ENCODE peak calls at places on chromosome 11, in five cellular contexts. Q, P, N, S and E are unnamed samples.

GRCh38 chr11:128628343-128628673 is 41.0 kb upstream of the ETS1 start:
- DNase-seq in N (no peak), S (no peak), P (no peak), Q (no peak), E (no peak)

GRCh38 chr11:4522339-4522738 is 22.7 kb upstream of the OR52M1 start:
- DNase-seq in Q (no peak), P (no peak), S (no peak), N (no peak), E (no peak)

GRCh38 chr11:110972640-110973039 is 260.4 kb upstream of the ARHGAP20 start:
- DNase-seq in P (no peak), S (no peak), Q (no peak), N (no peak), E (no peak)

GRCh38 chr11:44530413-44531115 is 34.9 kb upstream of the CD82 start:
- DNase-seq in Q (no peak), S (no peak), N (no peak), P (no peak), E (no peak)

GRCh38 chr11:43573233-43573632 is 107.3 kb upstream of the HSD17B12 start:
- DNase-seq in Q (peak; percentile 70), N (peak; percentile 43), P (no peak), S (peak; percentile 16), E (no peak)

GRCh38 chr11:76768091-76769047 is 14.8 kb upstream of the TSKU start:
- DNase-seq in P (no peak), Q (no peak), S (no peak), N (peak; percentile 72), E (no peak)

GRCh38 chr11:63931876-63932275 is 6.9 kb upstream of the NAA40 start:
- DNase-seq in Q (no peak), P (no peak), S (no peak), N (no peak), E (no peak)

GRCh38 chr11:60482361-60482760 is 10.2 kb upstream of the MS4A12 start:
- DNase-seq in N (no peak), P (no peak), S (no peak), Q (no peak), E (no peak)

GRCh38 chr11:97202613-97203292 is 812.9 kb downstream of the JRKL start:
- DNase-seq in P (no peak), S (no peak), N (no peak), Q (peak; percentile 55), E (no peak)

GRCh38 chr11:6350070-6350469 is 29.8 kb upstream of the CAVIN3 start:
- DNase-seq in N (no peak), P (no peak), Q (no peak), S (no peak), E (no peak)

GRCh38 chr11:23013509-23013908 is 153.2 kb upstream of the CCDC179 start:
- DNase-seq in P (no peak), S (no peak), Q (no peak), N (no peak), E (no peak)
- H3K4me3 ChIP-seq in P (no peak overlapping the region), S (no peak overlapping the region), Q (no peak overlapping the region), N (no peak overlapping the region), E (no peak overlapping the region)

DNA sequence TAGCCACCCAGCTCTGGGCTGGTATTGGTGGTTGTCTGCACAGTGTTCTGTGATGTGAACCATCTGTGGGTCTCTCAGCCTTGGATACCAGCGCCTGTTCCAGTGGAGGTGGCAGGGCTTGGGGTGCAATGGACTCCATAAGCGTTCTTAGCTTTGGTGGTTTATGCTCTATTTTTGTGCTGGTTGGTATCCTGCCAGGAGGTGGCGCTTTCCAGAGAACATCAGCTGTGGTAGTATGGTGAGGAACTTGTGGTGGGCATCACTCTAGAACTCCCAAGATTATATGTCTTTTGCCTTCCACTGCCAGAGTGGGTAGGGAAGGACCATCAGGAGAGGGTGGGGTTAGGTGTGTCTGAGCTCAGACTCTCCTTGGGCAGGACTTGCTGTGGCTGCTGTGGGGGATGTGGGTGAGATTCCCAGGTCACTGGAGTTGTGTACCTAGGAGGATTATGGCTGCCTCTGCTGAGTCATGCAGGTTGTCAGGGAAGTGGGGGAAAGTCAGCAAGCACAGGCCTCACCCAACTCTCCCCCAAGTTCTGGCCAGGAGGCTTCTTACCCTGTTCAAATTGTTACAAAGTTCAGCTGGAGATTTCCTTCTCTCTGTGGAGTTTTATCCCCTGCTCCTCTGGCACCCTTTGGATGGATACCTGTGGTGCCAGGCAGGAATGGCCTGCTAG is 47.2 kb downstream of the MRGPRX2 start:
- DNase-seq in S (no peak), Q (peak; percentile 59), N (no peak), P (no peak), E (no peak)
- TF ChIP-seq CTCF in S (peak; percentile 63), Q (peak; percentile 71), N (no peak), P (no peak), E (no peak)

DNA sequence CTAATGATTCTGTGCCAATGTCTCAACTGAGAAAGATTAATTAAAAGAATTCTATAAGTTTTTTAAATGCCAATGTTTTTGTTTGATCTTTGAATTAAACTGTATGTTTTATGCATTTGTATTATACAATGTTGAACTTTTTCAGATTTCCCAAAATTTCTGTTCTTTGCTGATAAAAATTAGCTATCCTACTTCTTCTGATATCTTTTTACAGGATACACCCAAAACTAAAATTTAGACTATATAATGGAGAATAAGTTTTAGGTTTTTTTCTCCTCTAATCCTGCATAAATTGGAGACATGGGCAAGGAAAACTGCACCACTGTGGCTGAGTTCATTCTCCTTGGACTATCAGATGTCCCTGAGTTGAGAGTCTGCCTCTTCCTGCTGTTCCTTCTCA is at the start of gene OR5L2:
- DNase-seq in S (no peak), N (no peak), P (no peak), Q (no peak), E (no peak)
- H3K9me3 ChIP-seq in S (peaks cover 11% of the 10 kb centered on the region), N (no peaks in the 10 kb centered on the region), P (no peaks in the 10 kb centered on the region), Q (peaks cover 54% of the 10 kb centered on the region), E (no peaks in the 10 kb centered on the region)

GRCh38 chr11:66932543-66932942 is 25.6 kb downstream of the PC start:
- DNase-seq in Q (no peak), S (no peak), P (no peak), N (no peak), E (no peak)
- H3K4me3 ChIP-seq in Q (no peak overlapping the region), S (no peak overlapping the region), P (no peak overlapping the region), N (no peak overlapping the region), E (no peak overlapping the region)

GRCh38 chr11:133168016-133168415 is 364.3 kb downstream of the OPCML start:
- DNase-seq in S (no peak), P (no peak), Q (no peak), N (no peak), E (no peak)
- TF ChIP-seq CTCF in S (no peak), P (no peak), Q (no peak), N (no peak), E (no peak)